ENCODE peak calls at places on chromosomes 2 and 18, in four cellular contexts. Q is AG09309, K is ovary, S is cardiac fibroblast. A is an unnamed sample.

GRCh38 chr2:135633582-135633981 is 102.3 kb downstream of the R3HDM1 start:
- DNase-seq in K (no peak), Q (no peak), S (no peak), A (no peak)

GRCh38 chr18:34726286-34727004 is 16.3 kb downstream of the DTNA start:
- DNase-seq in Q (no peak), S (no peak), K (no peak), A (no peak)

GRCh38 chr2:54560146-54560881 is 104.2 kb downstream of the SPTBN1 start:
- DNase-seq in Q (no peak), S (peak; percentile 87), K (peak; percentile 50), A (peak; percentile 51)

GRCh38 chr2:163453920-163454319 is 281.9 kb downstream of the FIGN start:
- DNase-seq in K (no peak), S (peak; percentile 2), Q (no peak), A (no peak)

GRCh38 chr18:37721544-37722302 is 156.1 kb upstream of the CELF4 start:
- DNase-seq in S (no peak), Q (no peak), K (no peak), A (no peak)

GRCh38 chr18:50306944-50307343 is 19.5 kb upstream of the CXXC1 start:
- DNase-seq in Q (no peak), K (peak; percentile 40), S (peak; percentile 69), A (peak; percentile 30)

GRCh38 chr18:34911081-34911480 is 130.1 kb upstream of the MAPRE2 start:
- DNase-seq in K (no peak), Q (no peak), S (no peak), A (no peak)

GRCh38 chr18:35876243-35876642 is 96.2 kb upstream of the RMP24 start:
- DNase-seq in S (no peak), K (no peak), Q (no peak), A (no peak)

GRCh38 chr18:3889803-3890202 is 439.8 kb downstream of the TGIF1 start:
- DNase-seq in Q (peak; percentile 51), S (peak; percentile 57), K (peak; percentile 16), A (peak; percentile 33)

GRCh38 chr2:218895326-218895725 is 14.7 kb downstream of the WNT10A start:
- DNase-seq in Q (no peak), S (no peak), K (peak; percentile 12), A (no peak)

GRCh38 chr2:127683056-127683455 is 7.7 kb upstream of the LIMS2 start:
- DNase-seq in S (no peak), K (no peak), Q (no peak), A (no peak)

GRCh38 chr2:10547011-10547410 is 98.9 kb upstream of the ODC1 start:
- DNase-seq in Q (no peak), K (no peak), S (peak; percentile 26), A (no peak)

GRCh38 chr2:221468288-221468687 is 103.8 kb downstream of the EPHA4 start:
- DNase-seq in S (no peak), Q (no peak), K (no peak), A (no peak)

GRCh38 chr18:8121942-8122480 is 487.2 kb upstream of the RAB12 start:
- DNase-seq in Q (no peak), S (peak; percentile 81), K (no peak), A (peak; percentile 78)

GRCh38 chr2:217959723-217960122 is 43.1 kb downstream of the TNS1 start:
- DNase-seq in S (no peak), Q (no peak), K (peak; percentile 35), A (no peak)

GRCh38 chr2:37653805-37654378 is 17.6 kb downstream of the CDC42EP3 start:
- DNase-seq in S (no peak), K (no peak), Q (no peak), A (no peak)

GRCh38 chr2:96527990-96528679 is 8.4 kb upstream of the ARID5A start:
- DNase-seq in S (peak; percentile 59), K (peak; percentile 60), Q (no peak), A (peak; percentile 60)

GRCh38 chr2:231228223-231228622 is 29.8 kb downstream of the ARMC9 start:
- DNase-seq in Q (no peak), S (no peak), K (no peak), A (no peak)

GRCh38 chr18:49016648-49017539 is 66.1 kb upstream of the SMAD7 start:
- DNase-seq in K (peak; percentile 55), S (peak; percentile 81), Q (peak; percentile 59), A (peak; percentile 63)

GRCh38 chr18:61957801-61958516 is 65.2 kb upstream of the RNF152 start:
- DNase-seq in K (no peak), Q (no peak), S (peak; percentile 55), A (peak; percentile 36)

GRCh38 chr2:15363142-15363541 is 198.0 kb downstream of the NBAS start:
- DNase-seq in S (peak; percentile 57), Q (no peak), K (no peak), A (peak; percentile 28)

GRCh38 chr18:44842588-44843412 is 162.1 kb downstream of the SETBP1 start:
- DNase-seq in Q (no peak), K (no peak), S (no peak), A (no peak)

GRCh38 chr18:24231773-24232735 is 93.2 kb downstream of the CABYR start:
- DNase-seq in Q (no peak), S (peak; percentile 74), K (no peak), A (peak; percentile 72)

GRCh38 chr2:235639387-235639786 is 145.5 kb downstream of the AGAP1 start:
- DNase-seq in Q (peak; percentile 76), K (peak; percentile 52), S (peak; percentile 96), A (peak; percentile 93)

GRCh38 chr2:36360834-36361233 is 5.3 kb downstream of the CRIM1 start:
- DNase-seq in Q (no peak), K (no peak), S (no peak), A (no peak)

GRCh38 chr2:234940527-234940926 is 11.3 kb upstream of the SH3BP4 start:
- DNase-seq in K (no peak), Q (no peak), S (no peak), A (no peak)

GRCh38 chr2:45843136-45843535 is 191.7 kb downstream of the PRKCE start:
- DNase-seq in K (no peak), S (no peak), Q (no peak), A (no peak)

GRCh38 chr2:14340703-14341102 is 291.8 kb upstream of the LRATD1 start:
- DNase-seq in K (no peak), Q (no peak), S (no peak), A (no peak)

GRCh38 chr2:4674007-4674406 is 970.6 kb downstream of the DCDC2C start:
- DNase-seq in K (no peak), Q (no peak), S (no peak), A (no peak)

GRCh38 chr2:109069430-109070194 is 59.4 kb upstream of the SH3RF3 start:
- DNase-seq in S (no peak), Q (no peak), K (no peak), A (no peak)

GRCh38 chr2:17791121-17791902 is 24.9 kb upstream of the MSGN1 start:
- DNase-seq in Q (peak; percentile 78), K (no peak), S (peak; percentile 69), A (peak; percentile 59)

GRCh38 chr18:48860276-48861180 is 90.2 kb downstream of the SMAD7 start:
- DNase-seq in Q (no peak), K (no peak), S (no peak), A (no peak)

GRCh38 chr2:5164806-5165525 is 527.2 kb upstream of the SOX11 start:
- DNase-seq in Q (peak; percentile 20), K (no peak), S (peak; percentile 67), A (peak; percentile 20)

GRCh38 chr2:88835726-88836125 is 144.3 kb downstream of the RPIA start:
- DNase-seq in Q (no peak), S (no peak), K (no peak), A (no peak)
- H3K4me3 ChIP-seq in Q (no peak overlapping the region), S (no peak overlapping the region), K (no peak overlapping the region), A (no peak overlapping the region)

GRCh38 chr2:42598656-42599267 is 30.3 kb downstream of the MTA3 start:
- DNase-seq in K (no peak), Q (no peak), S (no peak), A (no peak)
- TF ChIP-seq CTCF in K (no peak), Q (no peak), S (no peak), A (no peak)

DNA sequence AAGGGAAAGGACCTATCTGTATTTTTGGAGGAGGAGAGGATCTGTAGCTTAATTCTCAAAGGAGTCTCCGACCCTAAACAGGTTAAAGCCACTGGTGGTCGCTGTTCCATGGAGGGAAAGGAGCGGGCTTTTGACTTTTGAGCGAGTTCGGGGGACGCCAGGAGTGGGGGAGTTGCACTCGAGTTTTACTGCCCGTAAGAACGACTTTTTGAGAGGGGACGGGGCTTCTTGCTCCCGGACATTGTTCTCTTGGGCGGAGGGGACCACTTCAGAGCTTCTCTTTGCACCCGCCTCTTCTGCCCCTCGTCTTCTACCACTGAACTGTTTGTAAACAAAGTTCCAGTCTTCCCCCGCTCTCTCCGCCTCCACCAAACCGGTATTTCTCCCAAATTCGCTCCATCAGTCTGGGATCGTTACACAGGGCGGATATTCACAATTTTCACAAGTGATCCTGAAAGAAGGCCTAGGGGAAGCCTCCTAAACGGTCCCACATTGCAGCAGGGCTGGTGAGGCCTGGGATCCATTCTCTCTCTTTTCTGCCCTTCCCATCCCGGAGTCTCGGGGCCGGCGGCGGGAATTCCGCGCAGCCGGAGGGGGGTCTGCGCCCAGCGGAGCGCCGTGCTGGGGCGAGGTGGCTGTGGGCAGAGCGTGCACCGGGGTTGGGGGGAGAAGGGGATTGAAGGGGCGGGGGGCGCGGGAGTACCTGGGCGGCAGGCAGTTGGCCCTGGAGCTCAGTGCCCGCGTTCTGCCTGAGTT is 6.6 kb downstream of the DLX2 start:
- DNase-seq in S (peak; percentile 36), Q (no peak), K (no peak), A (peak; percentile 56)
- H3K4me3 ChIP-seq in S (no peak overlapping the region), Q (peak overlapping the region; percentile 81), K (no peak overlapping the region), A (peak overlapping the region; percentile 64)

DNA sequence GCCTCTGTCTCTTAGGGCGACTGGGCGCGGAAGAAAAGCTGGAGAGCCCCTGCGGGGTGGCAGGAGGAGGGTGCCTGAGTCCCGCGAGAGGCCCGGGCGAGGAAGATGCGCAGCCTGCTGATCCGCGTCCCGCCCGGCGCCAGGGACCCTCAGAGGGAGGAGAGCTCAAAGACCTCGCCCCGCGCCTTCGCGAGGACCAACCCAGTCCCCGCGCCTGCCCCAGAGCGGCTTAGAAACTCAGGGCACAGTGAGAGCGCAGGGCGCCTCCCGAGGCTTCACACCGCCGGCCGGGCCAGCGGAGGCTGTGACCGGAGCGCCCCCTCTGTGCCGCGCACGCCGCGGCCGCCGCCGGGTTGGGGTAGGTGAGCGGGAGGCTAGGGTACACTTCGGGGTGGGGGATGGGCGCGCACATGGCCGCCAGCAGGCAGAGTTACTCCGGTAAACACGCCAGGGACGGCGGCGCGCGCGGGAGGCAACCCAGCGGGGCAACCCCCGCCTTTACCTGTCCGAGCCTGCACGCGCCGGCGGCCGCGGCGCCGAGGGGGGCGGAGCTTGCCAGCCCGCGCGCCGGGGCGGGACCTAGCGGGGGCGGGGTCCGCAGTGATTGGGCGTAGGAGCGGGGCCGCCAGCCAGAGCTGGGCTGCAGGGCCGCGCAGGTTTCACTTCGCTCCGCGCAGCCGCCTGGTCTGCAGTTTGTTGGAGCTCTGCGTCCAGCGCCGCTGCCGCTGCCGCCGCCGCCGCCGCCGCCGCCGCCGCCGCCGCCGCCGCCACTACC is at the start of gene BCL2L11:
- DNase-seq in Q (peak; percentile 49), K (peak; percentile 93), S (peak; percentile 86), A (peak; percentile 91)
- TF ChIP-seq CTCF in Q (no peak), K (no peak), S (no peak), A (peak; percentile 3)

GRCh38 chr18:59801576-59801975 is 98.2 kb upstream of the PMAIP1 start:
- DNase-seq in K (no peak), Q (no peak), S (no peak), A (no peak)
- H3K4me3 ChIP-seq in K (no peak overlapping the region), Q (no peak overlapping the region), S (no peak overlapping the region), A (no peak overlapping the region)

GRCh38 chr2:114201781-114202180 is 240.7 kb upstream of the DPP10 start:
- DNase-seq in Q (no peak), K (no peak), S (no peak), A (no peak)
- TF ChIP-seq CTCF in Q (peak; percentile 17), K (no peak), S (no peak), A (no peak)

A was measured in foreskin fibroblast.